ENCODE peak calls at places on chromosome 17, in nine cellular contexts. S is GM23338, T is fibroblast of mammary gland, N is fibroblast of pulmonary artery, G is BJ, R is IMR-90, O is pancreas, V is HL-60, K is NB4. W is an unnamed sample.

GRCh38 chr17:54405826-54406225 is 494.8 kb upstream of the TOM1L1 start:
- DNase-seq in S (no peak), T (no peak), N (no peak), G (no peak), R (no peak), O (no peak), V (no peak), K (no peak), W (no peak)

GRCh38 chr17:16040710-16041251 is 41.2 kb downstream of the TTC19 start:
- DNase-seq in S (no peak), T (peak; percentile 81), N (peak; percentile 70), G (peak; percentile 43), R (peak; percentile 87), O (peak; percentile 80), V (no peak), K (no peak), W (peak; percentile 94)

GRCh38 chr17:44906010-44906646 is 6.9 kb upstream of the EFTUD2 start:
- DNase-seq in S (no peak), T (peak; percentile 96), N (peak; percentile 92), G (peak; percentile 80), R (peak; percentile 96), O (no peak), V (peak; percentile 38), K (peak; percentile 70), W (peak; percentile 92)

GRCh38 chr17:15648384-15648783 is 28.9 kb upstream of the FBXW10B start:
- DNase-seq in S (no peak), T (peak; percentile 6), N (no peak), G (no peak), R (no peak), O (no peak), V (no peak), K (no peak), W (no peak)

GRCh38 chr17:79789943-79790804 is 6.7 kb downstream of the CBX8 start:
- DNase-seq in S (peak; percentile 81), T (no peak), N (no peak), G (no peak), R (no peak), O (peak; percentile 62), V (no peak), K (peak; percentile 70), W (no peak)

GRCh38 chr17:44807817-44808155 is 22.3 kb downstream of the GJC1 start:
- DNase-seq in S (no peak), T (peak; percentile 50), N (no peak), G (no peak), R (no peak), O (no peak), V (no peak), K (no peak), W (no peak)

GRCh38 chr17:30341703-30342102 is 7.8 kb upstream of the TMIGD1 start:
- DNase-seq in S (no peak), T (no peak), N (no peak), G (no peak), R (no peak), O (no peak), V (no peak), K (no peak), W (no peak)

GRCh38 chr17:21510686-21511367 is 134.7 kb downstream of the KCNJ12 start:
- DNase-seq in S (no peak), T (no peak), N (no peak), G (no peak), R (no peak), O (no peak), V (no peak), K (no peak), W (no peak)

GRCh38 chr17:47792457-47792856 is 29.1 kb downstream of the OSBPL7 start:
- DNase-seq in S (no peak), T (no peak), N (no peak), G (no peak), R (no peak), O (no peak), V (no peak), K (no peak), W (no peak)

GRCh38 chr17:72386619-72387237 is 265.9 kb downstream of the SOX9 start:
- DNase-seq in S (peak; percentile 60), T (peak; percentile 73), N (no peak), G (no peak), R (no peak), O (no peak), V (no peak), K (no peak), W (no peak)

GRCh38 chr17:40317345-40317873 is 8.4 kb downstream of the RARA start:
- DNase-seq in S (peak; percentile 91), T (peak; percentile 71), N (peak; percentile 71), G (no peak), R (peak; percentile 70), O (no peak), V (peak; percentile 58), K (peak; percentile 72), W (peak; percentile 72)

GRCh38 chr17:33452797-33453196 is 159.7 kb upstream of the ASIC2 start:
- DNase-seq in S (peak; percentile 76), T (no peak), N (no peak), G (no peak), R (no peak), O (no peak), V (no peak), K (no peak), W (no peak)

GRCh38 chr17:33447090-33447489 is 154.0 kb upstream of the ASIC2 start:
- DNase-seq in S (no peak), T (no peak), N (no peak), G (no peak), R (no peak), O (no peak), V (no peak), K (no peak), W (no peak)

DNA sequence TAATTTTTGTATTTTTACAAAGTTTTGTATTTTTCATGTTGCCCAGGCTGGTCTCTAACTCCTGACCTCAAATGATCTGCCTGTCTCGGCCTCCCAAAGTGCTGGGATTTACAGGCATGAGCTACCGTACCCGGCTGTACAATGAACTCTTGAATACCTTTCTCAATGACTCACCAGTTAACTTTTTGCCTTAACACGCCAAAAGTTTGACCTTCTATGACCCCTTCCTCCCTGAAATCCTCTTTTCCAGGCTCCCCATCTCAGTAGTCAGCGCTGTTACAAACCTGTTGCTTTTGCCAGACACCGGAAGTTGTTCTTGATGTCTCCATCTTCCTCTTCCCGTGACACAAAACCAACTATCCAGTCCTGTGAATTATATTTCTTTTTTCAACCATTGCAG is 158.1 kb upstream of the ASIC2 start:
- DNase-seq in S (no peak), T (no peak), N (peak; percentile 58), G (no peak), R (no peak), O (no peak), V (no peak), K (no peak), W (no peak)
- H3K4me3 ChIP-seq in S (no peak overlapping the region), T (no peak overlapping the region), N (no peak overlapping the region), G (no peak overlapping the region), R (no peak overlapping the region), O (no peak overlapping the region), V (no peak overlapping the region), K (no peak overlapping the region), W (no peak overlapping the region)

GRCh38 chr17:1574697-1575471 is 12.3 kb upstream of the PITPNA start:
- DNase-seq in S (peak; percentile 60), T (no peak), N (no peak), G (no peak), R (no peak), O (peak; percentile 42), V (no peak), K (no peak), W (no peak)

GRCh38 chr17:1571362-1571746 is 8.8 kb upstream of the PITPNA start:
- DNase-seq in S (no peak), T (no peak), N (no peak), G (no peak), R (no peak), O (no peak), V (no peak), K (no peak), W (no peak)

GRCh38 chr17:1576500-1576899 is 13.9 kb upstream of the PITPNA start:
- DNase-seq in S (no peak), T (no peak), N (no peak), G (no peak), R (no peak), O (no peak), V (no peak), K (no peak), W (no peak)

GRCh38 chr17:1577186-1577585 is 14.6 kb upstream of the PITPNA start:
- DNase-seq in S (peak; percentile 58), T (peak; percentile 93), N (peak; percentile 97), G (peak; percentile 59), R (peak; percentile 89), O (peak; percentile 73), V (peak; percentile 88), K (peak; percentile 91), W (peak; percentile 98)

GRCh38 chr17:1573932-1574696 is 11.5 kb upstream of the PITPNA start:
- DNase-seq in S (peak; percentile 86), T (peak; percentile 71), N (peak; percentile 83), G (no peak), R (peak; percentile 66), O (peak; percentile 90), V (peak; percentile 53), K (peak; percentile 70), W (peak; percentile 76)
- TF ChIP-seq CTCF in S (peak; percentile 68), T (peak; percentile 78), N (peak; percentile 78), G (peak; percentile 97), R (peak; percentile 96), O (peak; percentile 96), V (peak; percentile 20), K (peak; percentile 58), W (peak; percentile 93)

DNA sequence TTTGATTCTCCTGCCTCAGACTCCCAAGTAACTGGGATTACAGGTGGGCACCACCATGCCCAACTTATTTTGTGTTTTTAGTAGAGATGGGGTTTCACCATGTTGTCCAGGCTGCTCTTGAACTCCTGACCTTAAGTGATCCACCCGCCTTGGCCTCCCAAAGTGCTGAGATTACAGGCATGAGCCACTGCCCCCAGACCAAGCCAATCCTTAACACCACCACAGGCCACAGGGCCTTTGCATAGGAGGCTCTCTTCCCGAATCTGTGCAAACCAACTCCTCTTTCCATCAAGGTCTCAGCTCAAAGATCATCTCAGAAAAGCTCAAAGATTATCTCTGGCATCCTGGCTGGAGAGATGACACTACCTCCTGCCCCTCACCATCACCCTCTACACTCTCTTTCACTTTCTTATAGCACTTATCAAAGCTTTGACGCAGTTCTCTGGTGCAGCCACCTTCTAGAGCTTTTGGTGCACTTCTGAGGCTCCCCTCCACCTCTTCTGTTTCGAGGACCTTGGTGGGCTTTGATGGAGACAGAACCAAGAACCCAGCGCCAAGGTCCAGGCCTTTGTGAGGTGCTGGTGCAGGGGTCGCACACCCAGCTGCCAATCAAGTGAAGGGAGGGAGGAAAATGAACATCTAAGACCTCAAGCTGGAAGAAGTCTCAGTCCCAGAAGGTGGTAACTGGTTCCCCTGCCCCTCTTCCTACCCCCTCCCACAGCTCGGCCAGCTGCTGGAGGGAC is 23.2 kb upstream of the PHB1 start:
- DNase-seq in S (no peak), T (no peak), N (no peak), G (no peak), R (no peak), O (no peak), V (no peak), K (no peak), W (no peak)
- H3K4me3 ChIP-seq in S (peak overlapping the region; percentile 76), T (no peak overlapping the region), N (no peak overlapping the region), G (no peak overlapping the region), R (no peak overlapping the region), O (no peak overlapping the region), V (no peak overlapping the region), K (no peak overlapping the region), W (no peak overlapping the region)

GRCh38 chr17:2302740-2303277 is 776 bp downstream of the SMG6 start:
- DNase-seq in S (no peak), T (no peak), N (no peak), G (no peak), R (peak; percentile 6), O (no peak), V (no peak), K (no peak), W (no peak)
- TF ChIP-seq CTCF in S (no peak), T (no peak), N (no peak), G (no peak), R (no peak), O (no peak), V (no peak), K (no peak), W (no peak)

GRCh38 chr17:69684251-69684650 is 269.8 kb downstream of the MAP2K6 start:
- DNase-seq in S (no peak), T (no peak), N (no peak), G (no peak), R (no peak), O (no peak), V (no peak), K (no peak), W (no peak)
- H3K4me3 ChIP-seq in S (no peak overlapping the region), T (no peak overlapping the region), N (no peak overlapping the region), G (no peak overlapping the region), R (no peak overlapping the region), O (no peak overlapping the region), V (no peak overlapping the region), K (no peak overlapping the region), W (no peak overlapping the region)